ENCODE peak calls at places on chromosomes 4 and X, in nine cellular contexts. One of them, this sample, is unnamed.

GRCh38 chrX:108131471-108131870 is 39.9 kb downstream of the ATG4A start:
- DNase-seq in activated T-cell treated with anti-CD3 and anti-CD28 coated beads for 24 hours: no peak
- DNase-seq in NCI-H524: no peak
- DNase-seq in ELR: peak; percentile 76
- DNase-seq in bronchial epithelial cell: peak; percentile 61
- DNase-seq in stimulated activated CD4-positive, alpha-beta T cell treated with anti-CD3 and anti-CD28 coated beads, TNF-alpha, amount 100 ng/mL, for 4 hours: no peak
- DNase-seq in D341Med: no peak
- DNase-seq in BJ: no peak
- DNase-seq in fibroblast of pulmonary artery: peak; percentile 78
- DNase-seq in this sample: no peak

GRCh38 chrX:71366674-71367256 is 608 bp downstream of the TAF1 start:
- DNase-seq in activated T-cell treated with anti-CD3 and anti-CD28 coated beads for 24 hours: peak; percentile 18
- DNase-seq in NCI-H524: peak; percentile 27
- DNase-seq in ELR: peak; percentile 39
- DNase-seq in bronchial epithelial cell: peak; percentile 1
- DNase-seq in stimulated activated CD4-positive, alpha-beta T cell treated with anti-CD3 and anti-CD28 coated beads, TNF-alpha, amount 100 ng/mL, for 4 hours: peak; percentile 8
- DNase-seq in D341Med: peak; percentile 58
- DNase-seq in BJ: no peak
- DNase-seq in fibroblast of pulmonary artery: peak; percentile 25
- DNase-seq in this sample: no peak

GRCh38 chr4:134278675-134279074 is 77.1 kb upstream of the PABPC4L start:
- DNase-seq in activated T-cell treated with anti-CD3 and anti-CD28 coated beads for 24 hours: no peak
- DNase-seq in NCI-H524: no peak
- DNase-seq in ELR: peak; percentile 9
- DNase-seq in bronchial epithelial cell: no peak
- DNase-seq in stimulated activated CD4-positive, alpha-beta T cell treated with anti-CD3 and anti-CD28 coated beads, TNF-alpha, amount 100 ng/mL, for 4 hours: no peak
- DNase-seq in D341Med: no peak
- DNase-seq in BJ: peak; percentile 82
- DNase-seq in fibroblast of pulmonary artery: no peak
- DNase-seq in this sample: no peak

GRCh38 chr4:137530176-137530575 is 2.1 kb downstream of the PCDH18 start:
- DNase-seq in activated T-cell treated with anti-CD3 and anti-CD28 coated beads for 24 hours: no peak
- DNase-seq in NCI-H524: no peak
- DNase-seq in ELR: peak; percentile 56
- DNase-seq in bronchial epithelial cell: no peak
- DNase-seq in stimulated activated CD4-positive, alpha-beta T cell treated with anti-CD3 and anti-CD28 coated beads, TNF-alpha, amount 100 ng/mL, for 4 hours: no peak
- DNase-seq in D341Med: no peak
- DNase-seq in BJ: no peak
- DNase-seq in fibroblast of pulmonary artery: peak; percentile 55
- DNase-seq in this sample: no peak

GRCh38 chr4:111330786-111331185 is 707.9 kb upstream of the PITX2 start:
- DNase-seq in activated T-cell treated with anti-CD3 and anti-CD28 coated beads for 24 hours: no peak
- DNase-seq in NCI-H524: no peak
- DNase-seq in ELR: no peak
- DNase-seq in bronchial epithelial cell: peak; percentile 15
- DNase-seq in stimulated activated CD4-positive, alpha-beta T cell treated with anti-CD3 and anti-CD28 coated beads, TNF-alpha, amount 100 ng/mL, for 4 hours: no peak
- DNase-seq in D341Med: no peak
- DNase-seq in BJ: no peak
- DNase-seq in fibroblast of pulmonary artery: no peak
- DNase-seq in this sample: no peak

GRCh38 chr4:150234246-150234645 is 156.0 kb downstream of the DCLK2 start:
- DNase-seq in activated T-cell treated with anti-CD3 and anti-CD28 coated beads for 24 hours: no peak
- DNase-seq in NCI-H524: no peak
- DNase-seq in ELR: peak; percentile 71
- DNase-seq in bronchial epithelial cell: no peak
- DNase-seq in stimulated activated CD4-positive, alpha-beta T cell treated with anti-CD3 and anti-CD28 coated beads, TNF-alpha, amount 100 ng/mL, for 4 hours: no peak
- DNase-seq in D341Med: no peak
- DNase-seq in BJ: no peak
- DNase-seq in fibroblast of pulmonary artery: no peak
- DNase-seq in this sample: no peak

GRCh38 chr4:141352775-141353544 is 132.3 kb downstream of the ZNF330 start:
- DNase-seq in activated T-cell treated with anti-CD3 and anti-CD28 coated beads for 24 hours: no peak
- DNase-seq in NCI-H524: no peak
- DNase-seq in ELR: peak; percentile 75
- DNase-seq in bronchial epithelial cell: peak; percentile 54
- DNase-seq in stimulated activated CD4-positive, alpha-beta T cell treated with anti-CD3 and anti-CD28 coated beads, TNF-alpha, amount 100 ng/mL, for 4 hours: no peak
- DNase-seq in D341Med: no peak
- DNase-seq in BJ: peak; percentile 41
- DNase-seq in fibroblast of pulmonary artery: peak; percentile 93
- DNase-seq in this sample: peak; percentile 58

GRCh38 chr4:25029479-25030282 is 1.1 kb downstream of the LGI2 start:
- DNase-seq in activated T-cell treated with anti-CD3 and anti-CD28 coated beads for 24 hours: no peak
- DNase-seq in NCI-H524: peak; percentile 36
- DNase-seq in ELR: no peak
- DNase-seq in bronchial epithelial cell: no peak
- DNase-seq in stimulated activated CD4-positive, alpha-beta T cell treated with anti-CD3 and anti-CD28 coated beads, TNF-alpha, amount 100 ng/mL, for 4 hours: no peak
- DNase-seq in D341Med: peak; percentile 46
- DNase-seq in BJ: no peak
- DNase-seq in fibroblast of pulmonary artery: no peak
- DNase-seq in this sample: no peak

GRCh38 chr4:187175197-187175596 is 451.5 kb upstream of the FAT1 start:
- DNase-seq in activated T-cell treated with anti-CD3 and anti-CD28 coated beads for 24 hours: no peak
- DNase-seq in NCI-H524: no peak
- DNase-seq in ELR: peak; percentile 6
- DNase-seq in bronchial epithelial cell: no peak
- DNase-seq in stimulated activated CD4-positive, alpha-beta T cell treated with anti-CD3 and anti-CD28 coated beads, TNF-alpha, amount 100 ng/mL, for 4 hours: no peak
- DNase-seq in D341Med: no peak
- DNase-seq in BJ: no peak
- DNase-seq in fibroblast of pulmonary artery: no peak
- DNase-seq in this sample: no peak

GRCh38 chr4:165302658-165303057 is 24.8 kb upstream of the MSMO1 start:
- DNase-seq in activated T-cell treated with anti-CD3 and anti-CD28 coated beads for 24 hours: no peak
- DNase-seq in NCI-H524: no peak
- DNase-seq in ELR: no peak
- DNase-seq in bronchial epithelial cell: no peak
- DNase-seq in stimulated activated CD4-positive, alpha-beta T cell treated with anti-CD3 and anti-CD28 coated beads, TNF-alpha, amount 100 ng/mL, for 4 hours: no peak
- DNase-seq in D341Med: no peak
- DNase-seq in BJ: no peak
- DNase-seq in fibroblast of pulmonary artery: no peak
- DNase-seq in this sample: no peak

GRCh38 chr4:112036881-112037280 is 108.4 kb upstream of the FAM241A start:
- DNase-seq in activated T-cell treated with anti-CD3 and anti-CD28 coated beads for 24 hours: no peak
- DNase-seq in NCI-H524: no peak
- DNase-seq in ELR: peak; percentile 13
- DNase-seq in bronchial epithelial cell: no peak
- DNase-seq in stimulated activated CD4-positive, alpha-beta T cell treated with anti-CD3 and anti-CD28 coated beads, TNF-alpha, amount 100 ng/mL, for 4 hours: no peak
- DNase-seq in D341Med: no peak
- DNase-seq in BJ: no peak
- DNase-seq in fibroblast of pulmonary artery: no peak
- DNase-seq in this sample: no peak

GRCh38 chrX:97704474-97704873 is 820.8 kb downstream of the RPA4 start:
- DNase-seq in activated T-cell treated with anti-CD3 and anti-CD28 coated beads for 24 hours: no peak
- DNase-seq in NCI-H524: no peak
- DNase-seq in ELR: no peak
- DNase-seq in bronchial epithelial cell: no peak
- DNase-seq in stimulated activated CD4-positive, alpha-beta T cell treated with anti-CD3 and anti-CD28 coated beads, TNF-alpha, amount 100 ng/mL, for 4 hours: no peak
- DNase-seq in D341Med: no peak
- DNase-seq in BJ: no peak
- DNase-seq in fibroblast of pulmonary artery: no peak
- DNase-seq in this sample: no peak

GRCh38 chrX:40871385-40872082 is 136.2 kb upstream of the MED14 start:
- DNase-seq in activated T-cell treated with anti-CD3 and anti-CD28 coated beads for 24 hours: no peak
- DNase-seq in NCI-H524: no peak
- DNase-seq in ELR: peak; percentile 37
- DNase-seq in bronchial epithelial cell: peak; percentile 25
- DNase-seq in stimulated activated CD4-positive, alpha-beta T cell treated with anti-CD3 and anti-CD28 coated beads, TNF-alpha, amount 100 ng/mL, for 4 hours: no peak
- DNase-seq in D341Med: no peak
- DNase-seq in BJ: no peak
- DNase-seq in fibroblast of pulmonary artery: peak; percentile 28
- DNase-seq in this sample: no peak

GRCh38 chr4:15333692-15334633 is 93.9 kb upstream of the C1QTNF7 start:
- DNase-seq in activated T-cell treated with anti-CD3 and anti-CD28 coated beads for 24 hours: no peak
- DNase-seq in NCI-H524: peak; percentile 53
- DNase-seq in ELR: no peak
- DNase-seq in bronchial epithelial cell: no peak
- DNase-seq in stimulated activated CD4-positive, alpha-beta T cell treated with anti-CD3 and anti-CD28 coated beads, TNF-alpha, amount 100 ng/mL, for 4 hours: no peak
- DNase-seq in D341Med: no peak
- DNase-seq in BJ: no peak
- DNase-seq in fibroblast of pulmonary artery: no peak
- DNase-seq in this sample: no peak

GRCh38 chr4:116332508-116332907 is 752.9 kb downstream of the TRAM1L1 start:
- DNase-seq in activated T-cell treated with anti-CD3 and anti-CD28 coated beads for 24 hours: no peak
- DNase-seq in NCI-H524: no peak
- DNase-seq in ELR: no peak
- DNase-seq in bronchial epithelial cell: no peak
- DNase-seq in stimulated activated CD4-positive, alpha-beta T cell treated with anti-CD3 and anti-CD28 coated beads, TNF-alpha, amount 100 ng/mL, for 4 hours: no peak
- DNase-seq in D341Med: no peak
- DNase-seq in BJ: no peak
- DNase-seq in fibroblast of pulmonary artery: no peak
- DNase-seq in this sample: no peak

This sample was measured in AG04450.